ENCODE peak calls at places on chromosome 13, in five cellular contexts. N is cardiac muscle cell, Q is left lung, V is body of pancreas, D is kidney. A is an unnamed sample.

GRCh38 chr13:23637813-23638212 is 67.6 kb downstream of the TNFRSF19 start:
- DNase-seq in D (no peak), Q (no peak), N (no peak), V (no peak), A (no peak)

GRCh38 chr13:105070452-105070851 is 1465.0 kb downstream of the EFNB2 start:
- DNase-seq in N (no peak), D (no peak), V (no peak), Q (no peak), A (no peak)

GRCh38 chr13:46296920-46297319 is 85.2 kb downstream of the LRRC63 start:
- DNase-seq in Q (no peak), N (peak), V (no peak), D (no peak), A (no peak)

GRCh38 chr13:79810018-79810417 is 329.1 kb downstream of the NDFIP2 start:
- DNase-seq in D (no peak), N (no peak), V (no peak), Q (no peak), A (no peak)

GRCh38 chr13:28179974-28180373 is 41.6 kb downstream of the PAN3 start:
- DNase-seq in Q (no peak), N (no peak), D (no peak), V (no peak), A (no peak)

GRCh38 chr13:87674143-87674772 is 3.1 kb downstream of the SLITRK5 start:
- DNase-seq in N (no peak), Q (no peak), D (peak), V (no peak), A (no peak)

GRCh38 chr13:93235258-93236015 is 8.8 kb downstream of the GPC6 start:
- DNase-seq in D (no peak), N (peak), Q (no peak), V (no peak), A (no peak)

GRCh38 chr13:80881495-80882482 is 540.9 kb upstream of the SPRY2 start:
- DNase-seq in Q (no peak), N (peak), D (no peak), V (no peak), A (no peak)

GRCh38 chr13:31913459-31913858 is 118.1 kb upstream of the FRY start:
- DNase-seq in N (no peak), Q (no peak), V (peak), D (no peak), A (peak)

GRCh38 chr13:36778083-36778671 is 40.8 kb upstream of the RFXAP start:
- DNase-seq in N (peak), Q (no peak), V (no peak), D (no peak), A (no peak)

GRCh38 chr13:112248406-112248760 is 127.8 kb upstream of the SPACA7 start:
- DNase-seq in Q (no peak), D (no peak), N (no peak), V (no peak), A (no peak)

GRCh38 chr13:42574435-42575311 is 721 bp downstream of the TNFSF11 start:
- DNase-seq in Q (no peak), V (no peak), D (no peak), N (peak), A (no peak)

GRCh38 chr13:30796132-30796832 is 60.9 kb downstream of the ALOX5AP start:
- DNase-seq in D (no peak), N (peak), V (no peak), Q (no peak), A (peak)

GRCh38 chr13:89827552-89827951 is 1519.9 kb upstream of the MIR17HG start:
- DNase-seq in D (no peak), N (no peak), V (no peak), Q (no peak), A (no peak)

GRCh38 chr13:99577934-99578917 is 77.0 kb downstream of the TM9SF2 start:
- DNase-seq in N (peak), Q (no peak), D (peak), V (no peak), A (peak)

GRCh38 chr13:26488236-26489028 is 69.1 kb upstream of the WASF3 start:
- DNase-seq in N (no peak), V (no peak), D (no peak), Q (no peak), A (no peak)

GRCh38 chr13:46530084-46530935 is 22.7 kb upstream of the LRCH1 start:
- DNase-seq in Q (no peak), D (no peak), N (peak), V (no peak), A (no peak)

GRCh38 chr13:31105020-31105800 is 56.5 kb downstream of the HSPH1 start:
- DNase-seq in N (peak), Q (no peak), D (no peak), V (no peak), A (no peak)

GRCh38 chr13:47215741-47216140 is 318.9 kb upstream of the HTR2A start:
- DNase-seq in V (no peak), D (no peak), Q (no peak), N (peak), A (no peak)

GRCh38 chr13:98022210-98022609 is 68.7 kb downstream of the IPO5 start:
- DNase-seq in V (no peak), N (peak), D (no peak), Q (no peak), A (no peak)

GRCh38 chr13:23325191-23325590 is 108.3 kb downstream of the SACS start:
- DNase-seq in V (no peak), N (no peak), Q (no peak), D (no peak), A (no peak)

GRCh38 chr13:71079638-71080037 is 787.4 kb downstream of the DACH1 start:
- DNase-seq in Q (no peak), V (no peak), D (no peak), N (no peak), A (no peak)

GRCh38 chr13:32779119-32779518 is 192.9 kb downstream of the PDS5B start:
- DNase-seq in D (no peak), N (no peak), V (no peak), Q (no peak), A (no peak)

GRCh38 chr13:93289047-93289446 is 62.4 kb downstream of the GPC6 start:
- DNase-seq in Q (no peak), V (no peak), D (no peak), N (peak), A (no peak)

GRCh38 chr13:92913840-92914239 is 312.8 kb upstream of the GPC6 start:
- DNase-seq in D (no peak), Q (no peak), N (no peak), V (no peak), A (no peak)

GRCh38 chr13:94153586-94153985 is 325.9 kb downstream of the DCT start:
- DNase-seq in D (no peak), N (no peak), Q (no peak), V (no peak), A (no peak)

GRCh38 chr13:105276571-105276970 is 1258.9 kb downstream of the EFNB2 start:
- DNase-seq in V (no peak), D (no peak), Q (no peak), N (no peak), A (no peak)

GRCh38 chr13:98571955-98572662 is 4.8 kb downstream of the STK24 start:
- DNase-seq in N (no peak), V (no peak), Q (no peak), D (no peak), A (peak)

GRCh38 chr13:48429886-48430285 is 17.0 kb upstream of the LPAR6 start:
- DNase-seq in D (no peak), Q (no peak), N (no peak), V (no peak), A (no peak)

GRCh38 chr13:27968316-27969072 is 621 bp downstream of the CDX2 start:
- DNase-seq in N (no peak), Q (no peak), V (peak), D (peak), A (no peak)

GRCh38 chr13:113655358-113656014 is 2.5 kb downstream of the ATP4B start:
- DNase-seq in V (peak), N (no peak), Q (peak), D (peak), A (no peak)

GRCh38 chr13:84570831-84571230 is 688.6 kb upstream of the SLITRK1 start:
- DNase-seq in V (no peak), N (no peak), Q (no peak), D (no peak), A (no peak)

GRCh38 chr13:33721719-33722118 is 96.2 kb upstream of the RFC3 start:
- DNase-seq in Q (no peak), N (peak), V (no peak), D (no peak), A (no peak)

GRCh38 chr13:30153871-30154426 is 153.4 kb downstream of the KATNAL1 start:
- DNase-seq in Q (no peak), V (no peak), N (peak), D (no peak), A (no peak)

GRCh38 chr13:26590951-26591350 is 33.5 kb downstream of the WASF3 start:
- DNase-seq in Q (no peak), N (no peak), V (no peak), D (no peak), A (no peak)

GRCh38 chr13:31179754-31180153 is 18.1 kb upstream of the HSPH1 start:
- DNase-seq in D (no peak), Q (no peak), V (no peak), N (no peak), A (no peak)

DNA sequence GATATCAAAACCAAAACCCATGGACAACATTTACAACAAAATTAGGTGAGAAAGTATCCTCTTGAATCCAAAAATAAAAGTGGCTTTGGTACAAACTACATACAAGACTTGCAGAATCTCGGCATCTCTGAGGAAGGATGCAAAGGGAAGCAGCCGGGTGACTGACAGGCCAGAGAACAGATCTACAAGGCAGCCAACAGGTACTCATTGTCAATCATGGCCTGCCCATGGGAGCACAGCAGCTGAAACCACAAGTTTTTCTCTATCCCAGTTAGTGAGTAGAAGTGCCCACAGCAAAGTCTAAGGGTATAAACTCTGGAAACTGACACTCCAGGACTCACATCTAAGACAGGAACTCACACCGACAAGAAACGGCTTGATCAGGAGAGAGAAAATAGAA is 74.5 kb downstream of the TBC1D4 start:
- DNase-seq in V (peak), Q (no peak), D (no peak), N (no peak), A (no peak)
- H3K27ac ChIP-seq in V (no peak), Q (no peak), D (no peak), N (no peak), A (no peak)

GRCh38 chr13:110391273-110391672 is 84.2 kb downstream of the COL4A2 start:
- DNase-seq in Q (no peak), D (no peak), N (no peak), V (no peak), A (no peak)

GRCh38 chr13:110390572-110390971 is 83.5 kb downstream of the COL4A2 start:
- DNase-seq in D (no peak), V (no peak), N (peak), Q (no peak), A (no peak)

GRCh38 chr13:110382830-110383229 is 75.7 kb downstream of the COL4A2 start:
- DNase-seq in D (no peak), Q (no peak), V (no peak), N (no peak), A (no peak)

GRCh38 chr13:110388141-110388943 is 81.3 kb downstream of the COL4A2 start:
- DNase-seq in N (peak), V (no peak), D (peak), Q (no peak), A (no peak)

DNA sequence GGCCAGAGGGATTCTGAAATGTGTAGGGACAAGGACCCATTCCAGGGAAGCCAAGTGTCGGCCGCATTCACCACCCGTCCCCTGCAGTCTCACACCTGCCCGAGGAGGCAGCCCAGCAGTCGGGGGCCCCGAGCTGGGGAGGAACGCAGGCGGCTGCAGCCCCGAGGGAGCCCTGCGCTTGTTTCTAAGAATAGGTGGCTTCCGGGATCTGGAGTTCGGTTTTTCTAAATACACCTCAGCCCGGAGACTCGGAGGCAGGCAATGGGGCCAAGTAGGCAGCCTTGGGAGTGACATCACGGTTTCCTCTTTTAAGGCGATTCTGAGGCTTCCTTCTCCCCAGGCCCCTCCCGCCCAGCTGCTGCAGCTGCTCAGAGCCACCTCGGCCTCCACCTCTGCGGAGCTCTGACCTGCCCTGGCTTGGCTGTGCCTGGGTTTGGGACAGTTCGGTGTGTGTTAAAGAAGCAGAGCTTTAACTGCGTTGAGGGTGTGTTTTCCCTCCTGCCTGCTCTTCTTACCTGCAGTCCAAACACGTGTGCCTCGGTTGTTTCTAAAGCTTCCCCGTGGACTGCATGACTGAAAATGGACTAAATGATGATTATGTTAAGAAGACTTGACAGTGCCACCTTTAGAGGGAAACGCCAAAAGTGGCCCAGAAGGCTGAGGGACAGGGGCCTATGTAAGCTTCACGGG is 80.5 kb downstream of the COL4A2 start:
- DNase-seq in V (no peak), D (no peak), Q (no peak), N (peak), A (no peak)
- H3K4me3 ChIP-seq in V (no peak), D (no peak), Q (no peak), N (no peak), A (no peak)

DNA sequence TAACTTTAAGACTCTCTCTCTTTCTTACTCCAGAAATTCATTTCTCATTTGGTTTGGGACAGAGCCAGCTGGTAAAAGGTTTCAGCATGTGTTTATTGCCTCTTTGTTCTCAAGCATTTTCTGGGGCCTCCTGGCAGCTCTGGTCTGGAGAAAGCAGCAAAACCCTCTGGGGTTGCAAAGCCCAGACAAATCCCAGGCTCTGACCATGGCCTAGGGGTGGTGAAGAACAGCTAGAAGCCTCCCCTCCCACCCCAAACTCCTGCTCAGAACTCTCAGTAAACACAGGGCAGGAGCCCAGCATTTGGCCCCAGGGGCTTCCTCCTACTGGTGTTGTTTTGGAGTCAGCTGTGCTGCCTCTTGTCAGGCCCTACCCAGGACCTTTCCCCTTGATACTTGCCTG is 124.2 kb upstream of the SERP2 start:
- DNase-seq in V (peak), D (no peak), Q (no peak), N (peak), A (no peak)
- H3K27ac ChIP-seq in V (peak), D (peak), Q (no peak), N (no peak), A (peak)

GRCh38 chr13:25473864-25474263 is 102.1 kb downstream of the ATP8A2 start:
- DNase-seq in V (no peak), Q (no peak), N (no peak), D (no peak), A (no peak)

DNA sequence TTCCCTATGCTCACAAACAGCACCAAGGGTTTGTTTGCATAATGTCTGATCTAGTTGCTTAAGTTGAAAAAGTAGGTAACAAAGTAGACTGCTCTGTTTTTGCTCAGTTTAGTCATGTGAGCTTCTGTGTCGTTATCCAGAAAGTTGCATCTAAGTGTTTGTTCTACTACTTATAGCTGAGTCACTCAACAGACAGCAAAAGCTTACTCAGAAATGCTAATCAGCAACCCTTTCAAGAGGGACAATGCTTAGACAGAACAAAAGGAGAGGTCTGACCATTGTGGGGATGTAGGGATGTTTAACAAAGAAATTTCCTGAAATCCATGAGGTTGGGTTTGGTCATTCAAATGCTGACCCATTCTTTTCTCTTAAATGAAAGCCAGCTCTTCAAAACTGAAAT is 106.4 kb downstream of the ATP8A2 start:
- DNase-seq in D (no peak), V (no peak), N (peak), Q (no peak), A (no peak)
- H3K4me3 ChIP-seq in D (no peak), V (no peak), N (no peak), Q (no peak), A (no peak)

DNA sequence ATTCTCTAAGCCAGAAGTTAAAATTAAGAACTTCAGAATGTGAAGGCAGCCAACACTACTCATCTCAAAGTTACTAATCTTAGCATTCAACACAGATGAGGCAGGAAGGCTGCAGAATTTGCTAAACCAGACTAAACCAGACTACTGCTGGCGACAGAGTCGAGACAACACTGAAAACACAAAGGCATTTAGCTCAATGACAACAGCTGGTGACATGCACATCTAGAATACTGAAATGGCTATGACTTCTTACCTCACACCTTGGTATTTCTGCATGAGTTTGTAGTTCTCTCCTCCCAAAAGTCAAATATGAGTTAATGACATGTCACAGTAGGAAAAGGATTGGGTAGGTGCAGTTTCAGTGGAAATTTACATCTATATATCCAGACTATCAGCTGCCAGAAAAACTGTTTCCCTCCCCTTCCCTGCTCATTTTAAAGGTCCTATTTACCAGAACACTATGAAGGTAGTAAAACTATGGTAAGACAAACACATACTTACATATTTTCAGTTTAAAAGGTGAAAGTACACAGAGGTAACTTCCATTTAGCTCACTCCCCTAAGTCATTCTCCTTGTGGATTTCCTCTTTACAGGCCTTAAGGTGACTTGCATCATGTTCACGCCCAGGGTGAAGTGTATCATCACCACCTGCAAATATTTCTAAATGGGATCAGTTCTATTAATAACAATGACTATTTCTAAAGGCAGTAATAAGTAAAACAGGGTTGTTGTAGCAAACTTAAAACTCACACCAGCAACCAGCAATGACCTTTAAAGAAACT is 21.4 kb downstream of the FOXO1 start:
- DNase-seq in N (no peak), D (no peak), Q (no peak), V (no peak), A (peak)
- H3K27ac ChIP-seq in N (no peak), D (no peak), Q (no peak), V (no peak), A (no peak)

DNA sequence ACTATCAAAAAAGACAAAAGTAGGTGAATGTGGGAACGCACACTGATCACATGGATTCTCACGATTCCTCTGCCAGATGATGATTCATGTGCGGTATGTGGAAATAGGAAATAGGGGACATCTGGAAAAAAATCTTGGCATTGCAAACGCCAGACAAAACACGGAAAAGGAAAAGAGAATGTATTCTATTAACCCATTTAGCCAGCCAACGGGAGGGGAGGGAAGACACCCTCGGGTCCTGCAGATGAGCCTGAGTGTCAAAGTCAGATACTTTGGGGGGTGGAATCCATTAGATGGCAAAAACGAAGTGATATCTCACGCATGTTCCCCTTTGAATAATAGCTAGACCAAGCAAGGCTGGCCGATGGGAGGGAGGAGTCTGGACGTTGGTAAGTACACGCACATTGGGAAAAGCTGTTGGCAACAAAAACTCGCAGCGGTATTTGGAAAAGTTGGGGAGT is 73.7 kb downstream of the COL4A1 start:
- DNase-seq in Q (no peak), N (peak), D (no peak), V (no peak), A (no peak)
- H3K4me3 ChIP-seq in Q (no peak), N (no peak), D (no peak), V (no peak), A (no peak)

DNA sequence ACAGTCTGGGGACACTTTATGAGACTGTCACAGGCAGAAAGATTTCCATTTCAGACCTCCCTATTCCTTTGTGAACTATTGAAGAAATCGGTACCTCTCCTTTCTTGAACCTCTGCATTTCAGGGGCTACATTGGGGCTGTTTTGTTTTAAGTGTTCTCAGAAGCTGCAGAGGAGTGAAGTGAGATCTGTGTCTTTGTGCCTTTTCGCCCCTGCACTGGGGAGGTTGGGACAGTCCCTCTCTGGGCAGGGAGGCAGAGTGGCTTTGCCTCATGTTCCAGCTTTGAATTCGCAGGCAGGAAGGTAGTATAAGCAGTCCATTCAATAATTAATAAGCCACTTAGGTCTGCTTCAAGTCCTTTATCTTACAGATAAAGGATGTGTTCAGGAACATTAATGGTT is 9.5 kb upstream of the AMER2 start:
- DNase-seq in Q (no peak), N (no peak), D (no peak), V (no peak), A (no peak)
- H3K27ac ChIP-seq in Q (no peak), N (no peak), D (no peak), V (no peak), A (no peak)

A was measured in small intestine.